ENCODE peak calls at places on chromosomes 12 and 14, in eight cellular contexts. B is ovary; C is T-helper 2 cell; P is stimulated activated CD4-positive, alpha-beta T cell treated with anti-CD3 and anti-CD28 coated beads, Interleukin-2, amount 100 ng/mL, for 4 hours; K is head of caudate nucleus; H is NCI-H748 treated with DMSO at 0.1 percent for 48 hours; Z is hypothalamus; V is A172. I is an unnamed sample.
A peak's percentile ranks its signal among the peaks of the same experiment; 100 is the strongest.

GRCh38 chr12:132561784-132562156 is 48.6 kb downstream of the LRCOL1 start:
- DNase-seq in B (peak; percentile 63), C (no peak), P (no peak), K (no peak), H (no peak), Z (no peak), V (peak; percentile 27), I (peak; percentile 42)

GRCh38 chr12:203462-204260 is 10.3 kb downstream of the SLC6A12 start:
- DNase-seq in B (peak; percentile 76), C (no peak), P (no peak), K (peak; percentile 85), H (no peak), Z (peak; percentile 37), V (no peak), I (no peak)

GRCh38 chr12:51217133-51217967 is 512 bp downstream of the POU6F1 start:
- DNase-seq in B (peak; percentile 80), C (peak; percentile 44), P (peak; percentile 19), K (peak; percentile 85), H (no peak), Z (peak; percentile 49), V (no peak), I (no peak)

GRCh38 chr14:105142651-105143450 is 25.7 kb downstream of the JAG2 start:
- DNase-seq in B (no peak), C (no peak), P (no peak), K (no peak), H (no peak), Z (no peak), V (no peak), I (no peak)

GRCh38 chr12:82873951-82874350 is 187.2 kb downstream of the TMTC2 start:
- DNase-seq in B (no peak), C (no peak), P (no peak), K (no peak), H (no peak), Z (no peak), V (no peak), I (no peak)

GRCh38 chr12:851913-852312 is 97.6 kb downstream of the RAD52 start:
- DNase-seq in B (no peak), C (no peak), P (no peak), K (no peak), H (no peak), Z (no peak), V (peak; percentile 13), I (no peak)

GRCh38 chr12:49364989-49365388 is 2.3 kb upstream of the SPATS2 start:
- DNase-seq in B (no peak), C (no peak), P (no peak), K (no peak), H (no peak), Z (no peak), V (peak; percentile 26), I (no peak)

GRCh38 chr12:116482859-116483258 is 76.3 kb upstream of the MAP1LC3B2 start:
- DNase-seq in B (no peak), C (no peak), P (no peak), K (no peak), H (no peak), Z (no peak), V (no peak), I (no peak)

GRCh38 chr12:39176376-39176775 is 266.5 kb downstream of the KIF21A start:
- DNase-seq in B (no peak), C (no peak), P (no peak), K (no peak), H (no peak), Z (no peak), V (no peak), I (no peak)

GRCh38 chr12:75553398-75553797 is 42.0 kb upstream of the KRR1 start:
- DNase-seq in B (no peak), C (no peak), P (no peak), K (no peak), H (no peak), Z (no peak), V (peak; percentile 29), I (no peak)

GRCh38 chr12:103884316-103884715 is 43.3 kb upstream of the NT5DC3 start:
- DNase-seq in B (peak; percentile 39), C (peak; percentile 11), P (peak; percentile 29), K (peak; percentile 69), H (no peak), Z (no peak), V (no peak), I (peak; percentile 36)

GRCh38 chr12:53071591-53072551 is 7.3 kb downstream of the SPRYD3 start:
- DNase-seq in B (peak; percentile 95), C (no peak), P (no peak), K (no peak), H (no peak), Z (no peak), V (no peak), I (no peak)

GRCh38 chr14:105881021-105881930 is 354.9 kb downstream of the TMEM121 start:
- DNase-seq in B (peak; percentile 14), C (peak; percentile 2), P (no peak), K (no peak), H (no peak), Z (no peak), V (no peak), I (no peak)

GRCh38 chr14:106491851-106492250 is 965.5 kb downstream of the TMEM121 start:
- DNase-seq in B (no peak), C (no peak), P (no peak), K (no peak), H (no peak), Z (no peak), V (peak; percentile 1), I (no peak)

GRCh38 chr12:24380122-24380521 is 430.7 kb upstream of the SOX5 start:
- DNase-seq in B (no peak), C (no peak), P (no peak), K (no peak), H (no peak), Z (no peak), V (no peak), I (no peak)

GRCh38 chr12:2944401-2945047 is 14.7 kb upstream of the TEAD4 start:
- DNase-seq in B (peak; percentile 79), C (peak; percentile 29), P (peak; percentile 19), K (peak; percentile 83), H (peak; percentile 4), Z (peak; percentile 5), V (no peak), I (peak; percentile 82)

GRCh38 chr14:50676814-50677516 is 8.9 kb upstream of the SAV1 start:
- DNase-seq in B (no peak), C (no peak), P (no peak), K (no peak), H (no peak), Z (no peak), V (no peak), I (no peak)

GRCh38 chr12:95169368-95169767 is 47.9 kb downstream of the FGD6 start:
- DNase-seq in B (no peak), C (no peak), P (no peak), K (no peak), H (no peak), Z (no peak), V (peak; percentile 78), I (no peak)

GRCh38 chr12:27270148-27270547 is 26.1 kb downstream of the STK38L start:
- DNase-seq in B (no peak), C (no peak), P (no peak), K (no peak), H (no peak), Z (no peak), V (no peak), I (no peak)

GRCh38 chr12:6462234-6462995 is 8.1 kb downstream of the VAMP1 start:
- DNase-seq in B (no peak), C (no peak), P (no peak), K (no peak), H (no peak), Z (no peak), V (no peak), I (no peak)

GRCh38 chr12:116161588-116161987 is 115.9 kb downstream of the MED13L start:
- DNase-seq in B (no peak), C (no peak), P (no peak), K (no peak), H (no peak), Z (no peak), V (no peak), I (no peak)

GRCh38 chr12:116610971-116611541 is 51.9 kb downstream of the MAP1LC3B2 start:
- DNase-seq in B (no peak), C (no peak), P (no peak), K (no peak), H (no peak), Z (no peak), V (peak; percentile 16), I (no peak)

GRCh38 chr14:95039993-95040348 is 117.4 kb downstream of the DICER1 start:
- DNase-seq in B (no peak), C (no peak), P (no peak), K (peak; percentile 18), H (no peak), Z (no peak), V (no peak), I (no peak)

GRCh38 chr14:68753696-68754095 is 39.2 kb downstream of the ZFP36L1 start:
- DNase-seq in B (no peak), C (no peak), P (no peak), K (no peak), H (no peak), Z (no peak), V (no peak), I (no peak)

GRCh38 chr14:60974070-60974469 is 6.8 kb downstream of the TRMT5 start:
- DNase-seq in B (no peak), C (no peak), P (no peak), K (no peak), H (no peak), Z (no peak), V (no peak), I (no peak)

GRCh38 chr12:120853188-120853587 is 51.0 kb downstream of the SPPL3 start:
- DNase-seq in B (no peak), C (no peak), P (no peak), K (no peak), H (no peak), Z (no peak), V (no peak), I (no peak)

GRCh38 chr14:69376439-69376838 is 21.7 kb downstream of the ERH start:
- DNase-seq in B (no peak), C (no peak), P (no peak), K (no peak), H (no peak), Z (no peak), V (no peak), I (no peak)

GRCh38 chr14:71692496-71692895 is 239.7 kb upstream of the RGS6 start:
- DNase-seq in B (no peak), C (no peak), P (no peak), K (peak; percentile 86), H (no peak), Z (peak; percentile 5), V (peak; percentile 14), I (no peak)

GRCh38 chr12:15728118-15728598 is 61.0 kb downstream of the EPS8 start:
- DNase-seq in B (no peak), C (no peak), P (no peak), K (no peak), H (no peak), Z (no peak), V (peak; percentile 13), I (no peak)

GRCh38 chr12:42612258-42612608 is 22.7 kb upstream of the PRICKLE1 start:
- DNase-seq in B (no peak), C (no peak), P (no peak), K (no peak), H (no peak), Z (no peak), V (no peak), I (no peak)